ENCODE peak calls at places on chromosome 10, in six cellular contexts. One of them, this sample, is unnamed.

GRCh38 chr10:16863766-16864165 is 46.5 kb upstream of the RSU1 start:
- DNase-seq in choroid plexus epithelial cell: no peak
- DNase-seq in activated naive CD4-positive, alpha-beta T cell treated with Interleukin-2 at 50 U/mL for 16 hours: no peak
- DNase-seq in fibroblast of mammary gland: no peak
- DNase-seq in NCI-H1105 treated with DMSO at 0.1 percent for 48 hours: no peak
- DNase-seq in amniotic stem cell: no peak
- DNase-seq in this sample: no peak

GRCh38 chr10:101400529-101400928 is 46.6 kb downstream of the BTRC start:
- DNase-seq in choroid plexus epithelial cell: no peak
- DNase-seq in activated naive CD4-positive, alpha-beta T cell treated with Interleukin-2 at 50 U/mL for 16 hours: no peak
- DNase-seq in fibroblast of mammary gland: no peak
- DNase-seq in NCI-H1105 treated with DMSO at 0.1 percent for 48 hours: no peak
- DNase-seq in amniotic stem cell: no peak
- DNase-seq in this sample: no peak

GRCh38 chr10:129602938-129603520 is 136.0 kb downstream of the MGMT start:
- DNase-seq in choroid plexus epithelial cell: no peak
- DNase-seq in activated naive CD4-positive, alpha-beta T cell treated with Interleukin-2 at 50 U/mL for 16 hours: no peak
- DNase-seq in fibroblast of mammary gland: no peak
- DNase-seq in NCI-H1105 treated with DMSO at 0.1 percent for 48 hours: no peak
- DNase-seq in amniotic stem cell: no peak
- DNase-seq in this sample: no peak

GRCh38 chr10:20598590-20598989 is 298.5 kb downstream of the NEBL start:
- DNase-seq in choroid plexus epithelial cell: peak; percentile 86
- DNase-seq in activated naive CD4-positive, alpha-beta T cell treated with Interleukin-2 at 50 U/mL for 16 hours: no peak
- DNase-seq in fibroblast of mammary gland: peak; percentile 97
- DNase-seq in NCI-H1105 treated with DMSO at 0.1 percent for 48 hours: no peak
- DNase-seq in amniotic stem cell: no peak
- DNase-seq in this sample: no peak

GRCh38 chr10:15084502-15084922 is 4.1 kb downstream of the ACBD7 start:
- DNase-seq in choroid plexus epithelial cell: peak; percentile 100
- DNase-seq in activated naive CD4-positive, alpha-beta T cell treated with Interleukin-2 at 50 U/mL for 16 hours: no peak
- DNase-seq in fibroblast of mammary gland: peak; percentile 95
- DNase-seq in NCI-H1105 treated with DMSO at 0.1 percent for 48 hours: peak; percentile 10
- DNase-seq in amniotic stem cell: peak; percentile 85
- DNase-seq in this sample: no peak

GRCh38 chr10:126227762-126228134 is 160.5 kb downstream of the ADAM12 start:
- DNase-seq in choroid plexus epithelial cell: peak; percentile 79
- DNase-seq in activated naive CD4-positive, alpha-beta T cell treated with Interleukin-2 at 50 U/mL for 16 hours: no peak
- DNase-seq in fibroblast of mammary gland: peak; percentile 91
- DNase-seq in NCI-H1105 treated with DMSO at 0.1 percent for 48 hours: no peak
- DNase-seq in amniotic stem cell: no peak
- DNase-seq in this sample: no peak

GRCh38 chr10:19847321-19847720 is 31.1 kb downstream of the PLXDC2 start:
- DNase-seq in choroid plexus epithelial cell: peak; percentile 74
- DNase-seq in activated naive CD4-positive, alpha-beta T cell treated with Interleukin-2 at 50 U/mL for 16 hours: no peak
- DNase-seq in fibroblast of mammary gland: peak; percentile 38
- DNase-seq in NCI-H1105 treated with DMSO at 0.1 percent for 48 hours: no peak
- DNase-seq in amniotic stem cell: no peak
- DNase-seq in this sample: no peak

GRCh38 chr10:43253461-43254198 is 13.2 kb downstream of the RASGEF1A start:
- DNase-seq in choroid plexus epithelial cell: no peak
- DNase-seq in activated naive CD4-positive, alpha-beta T cell treated with Interleukin-2 at 50 U/mL for 16 hours: no peak
- DNase-seq in fibroblast of mammary gland: no peak
- DNase-seq in NCI-H1105 treated with DMSO at 0.1 percent for 48 hours: no peak
- DNase-seq in amniotic stem cell: no peak
- DNase-seq in this sample: no peak

GRCh38 chr10:3152566-3152935 is 20.0 kb downstream of the PITRM1 start:
- DNase-seq in choroid plexus epithelial cell: no peak
- DNase-seq in activated naive CD4-positive, alpha-beta T cell treated with Interleukin-2 at 50 U/mL for 16 hours: no peak
- DNase-seq in fibroblast of mammary gland: no peak
- DNase-seq in NCI-H1105 treated with DMSO at 0.1 percent for 48 hours: no peak
- DNase-seq in amniotic stem cell: no peak
- DNase-seq in this sample: no peak

GRCh38 chr10:119457966-119458766 is 84.4 kb downstream of the RGS10 start:
- DNase-seq in choroid plexus epithelial cell: no peak
- DNase-seq in activated naive CD4-positive, alpha-beta T cell treated with Interleukin-2 at 50 U/mL for 16 hours: no peak
- DNase-seq in fibroblast of mammary gland: no peak
- DNase-seq in NCI-H1105 treated with DMSO at 0.1 percent for 48 hours: no peak
- DNase-seq in amniotic stem cell: no peak
- DNase-seq in this sample: no peak

GRCh38 chr10:74292871-74293427 is 141.9 kb downstream of the ADK start:
- DNase-seq in choroid plexus epithelial cell: peak; percentile 71
- DNase-seq in activated naive CD4-positive, alpha-beta T cell treated with Interleukin-2 at 50 U/mL for 16 hours: no peak
- DNase-seq in fibroblast of mammary gland: peak; percentile 84
- DNase-seq in NCI-H1105 treated with DMSO at 0.1 percent for 48 hours: no peak
- DNase-seq in amniotic stem cell: no peak
- DNase-seq in this sample: no peak

GRCh38 chr10:99523251-99523773 is 9.4 kb upstream of the NKX2-3 start:
- DNase-seq in choroid plexus epithelial cell: no peak
- DNase-seq in activated naive CD4-positive, alpha-beta T cell treated with Interleukin-2 at 50 U/mL for 16 hours: no peak
- DNase-seq in fibroblast of mammary gland: no peak
- DNase-seq in NCI-H1105 treated with DMSO at 0.1 percent for 48 hours: no peak
- DNase-seq in amniotic stem cell: no peak
- DNase-seq in this sample: no peak

GRCh38 chr10:13712799-13713581 is 126.2 kb downstream of the PRPF18 start:
- DNase-seq in choroid plexus epithelial cell: peak; percentile 94
- DNase-seq in activated naive CD4-positive, alpha-beta T cell treated with Interleukin-2 at 50 U/mL for 16 hours: peak; percentile 3
- DNase-seq in fibroblast of mammary gland: peak; percentile 99
- DNase-seq in NCI-H1105 treated with DMSO at 0.1 percent for 48 hours: no peak
- DNase-seq in amniotic stem cell: peak; percentile 72
- DNase-seq in this sample: no peak

GRCh38 chr10:50788951-50789904 is 49.5 kb downstream of the ASAH2B start:
- DNase-seq in choroid plexus epithelial cell: peak; percentile 85
- DNase-seq in activated naive CD4-positive, alpha-beta T cell treated with Interleukin-2 at 50 U/mL for 16 hours: no peak
- DNase-seq in fibroblast of mammary gland: peak; percentile 52
- DNase-seq in NCI-H1105 treated with DMSO at 0.1 percent for 48 hours: no peak
- DNase-seq in amniotic stem cell: no peak
- DNase-seq in this sample: no peak

GRCh38 chr10:80253266-80253962 is 36.0 kb downstream of the MAT1A start:
- DNase-seq in choroid plexus epithelial cell: peak; percentile 15
- DNase-seq in activated naive CD4-positive, alpha-beta T cell treated with Interleukin-2 at 50 U/mL for 16 hours: no peak
- DNase-seq in fibroblast of mammary gland: no peak
- DNase-seq in NCI-H1105 treated with DMSO at 0.1 percent for 48 hours: no peak
- DNase-seq in amniotic stem cell: no peak
- DNase-seq in this sample: no peak

GRCh38 chr10:31709501-31709900 is 219.1 kb downstream of the ARHGAP12 start:
- DNase-seq in choroid plexus epithelial cell: no peak
- DNase-seq in activated naive CD4-positive, alpha-beta T cell treated with Interleukin-2 at 50 U/mL for 16 hours: no peak
- DNase-seq in fibroblast of mammary gland: no peak
- DNase-seq in NCI-H1105 treated with DMSO at 0.1 percent for 48 hours: no peak
- DNase-seq in amniotic stem cell: no peak
- DNase-seq in this sample: no peak

GRCh38 chr10:58647770-58648169 is 135.1 kb downstream of the BICC1 start:
- DNase-seq in choroid plexus epithelial cell: no peak
- DNase-seq in activated naive CD4-positive, alpha-beta T cell treated with Interleukin-2 at 50 U/mL for 16 hours: no peak
- DNase-seq in fibroblast of mammary gland: peak; percentile 40
- DNase-seq in NCI-H1105 treated with DMSO at 0.1 percent for 48 hours: no peak
- DNase-seq in amniotic stem cell: no peak
- DNase-seq in this sample: no peak

GRCh38 chr10:7030134-7030855 is 380.5 kb downstream of the SFMBT2 start:
- DNase-seq in choroid plexus epithelial cell: no peak
- DNase-seq in activated naive CD4-positive, alpha-beta T cell treated with Interleukin-2 at 50 U/mL for 16 hours: no peak
- DNase-seq in fibroblast of mammary gland: no peak
- DNase-seq in NCI-H1105 treated with DMSO at 0.1 percent for 48 hours: no peak
- DNase-seq in amniotic stem cell: no peak
- DNase-seq in this sample: no peak

GRCh38 chr10:63930584-63930983 is 409.4 kb downstream of the REEP3 start:
- DNase-seq in choroid plexus epithelial cell: no peak
- DNase-seq in activated naive CD4-positive, alpha-beta T cell treated with Interleukin-2 at 50 U/mL for 16 hours: no peak
- DNase-seq in fibroblast of mammary gland: no peak
- DNase-seq in NCI-H1105 treated with DMSO at 0.1 percent for 48 hours: no peak
- DNase-seq in amniotic stem cell: no peak
- DNase-seq in this sample: no peak

GRCh38 chr10:131874991-131875451 is 25.8 kb upstream of the PPP2R2D start:
- DNase-seq in choroid plexus epithelial cell: peak; percentile 90
- DNase-seq in activated naive CD4-positive, alpha-beta T cell treated with Interleukin-2 at 50 U/mL for 16 hours: peak; percentile 42
- DNase-seq in fibroblast of mammary gland: peak; percentile 69
- DNase-seq in NCI-H1105 treated with DMSO at 0.1 percent for 48 hours: peak; percentile 84
- DNase-seq in amniotic stem cell: peak; percentile 58
- DNase-seq in this sample: peak; percentile 1

GRCh38 chr10:102413053-102413705 is 5.4 kb downstream of the PSD start:
- DNase-seq in choroid plexus epithelial cell: no peak
- DNase-seq in activated naive CD4-positive, alpha-beta T cell treated with Interleukin-2 at 50 U/mL for 16 hours: peak; percentile 36
- DNase-seq in fibroblast of mammary gland: no peak
- DNase-seq in NCI-H1105 treated with DMSO at 0.1 percent for 48 hours: peak; percentile 74
- DNase-seq in amniotic stem cell: no peak
- DNase-seq in this sample: no peak

GRCh38 chr10:100508691-100509150 is 10.9 kb downstream of the SEC31B start:
- DNase-seq in choroid plexus epithelial cell: peak; percentile 79
- DNase-seq in activated naive CD4-positive, alpha-beta T cell treated with Interleukin-2 at 50 U/mL for 16 hours: peak; percentile 22
- DNase-seq in fibroblast of mammary gland: peak; percentile 72
- DNase-seq in NCI-H1105 treated with DMSO at 0.1 percent for 48 hours: peak; percentile 20
- DNase-seq in amniotic stem cell: peak; percentile 13
- DNase-seq in this sample: no peak

GRCh38 chr10:17831326-17831725 is 22.2 kb downstream of the MRC1 start:
- DNase-seq in choroid plexus epithelial cell: no peak
- DNase-seq in activated naive CD4-positive, alpha-beta T cell treated with Interleukin-2 at 50 U/mL for 16 hours: no peak
- DNase-seq in fibroblast of mammary gland: no peak
- DNase-seq in NCI-H1105 treated with DMSO at 0.1 percent for 48 hours: no peak
- DNase-seq in amniotic stem cell: no peak
- DNase-seq in this sample: no peak

This sample was measured in SK-N-MC.